ENCODE peak calls at places on chromosomes 11 and 22, in seven cellular contexts. B is germinal center; W is ascending aorta; C is activated CD4-positive, alpha-beta T cell treated with anti-CD3 and anti-CD28 coated beads for 1 hour; T is AG09309; L is GM19239; H is H7. Y is an unnamed sample.

GRCh38 chr11:118908931-118909618 is 16.7 kb downstream of the BCL9L start:
- DNase-seq in B (no peak), H (peak; percentile 86), C (no peak), T (peak; percentile 83), W (no peak), L (no peak), Y (no peak)

GRCh38 chr11:121634889-121635288 is 182.1 kb upstream of the SORL1-AS1 start:
- DNase-seq in H (no peak), C (no peak), L (no peak), W (no peak), T (peak; percentile 78), B (no peak), Y (no peak)

GRCh38 chr11:32571039-32571438 is 12.6 kb upstream of the EIF3M start:
- DNase-seq in H (peak; percentile 43), L (no peak), C (no peak), W (no peak), T (no peak), B (no peak), Y (no peak)

GRCh38 chr11:78539566-78539965 is 35.1 kb downstream of the NARS2 start:
- DNase-seq in C (no peak), B (no peak), L (no peak), H (no peak), W (no peak), T (no peak), Y (no peak)

GRCh38 chr22:42324566-42324965 is 54.1 kb upstream of the TCF20 start:
- DNase-seq in C (no peak), H (no peak), B (no peak), L (no peak), T (no peak), W (no peak), Y (no peak)

GRCh38 chr22:33271390-33272161 is 213.4 kb upstream of the SYN3 start:
- DNase-seq in T (no peak), C (no peak), H (no peak), B (peak; percentile 68), L (peak; percentile 31), W (peak; percentile 13), Y (peak; percentile 56)

GRCh38 chr11:133441964-133442660 is 90.2 kb downstream of the OPCML start:
- DNase-seq in B (no peak), T (no peak), C (no peak), W (no peak), H (no peak), L (no peak), Y (no peak)

GRCh38 chr11:74070713-74071506 is 62.0 kb upstream of the UCP3 start:
- DNase-seq in B (no peak), H (no peak), T (no peak), W (no peak), L (no peak), C (no peak), Y (no peak)

GRCh38 chr11:62786318-62787004 is 741 bp upstream of the TMEM179B start:
- DNase-seq in L (peak; percentile 88), B (peak; percentile 91), W (peak; percentile 51), T (no peak), C (peak; percentile 73), H (peak; percentile 98), Y (peak; percentile 93)

GRCh38 chr11:126793596-126793995 is 207.0 kb downstream of the KIRREL3 start:
- DNase-seq in C (no peak), W (no peak), B (peak; percentile 16), H (no peak), T (no peak), L (no peak), Y (no peak)

GRCh38 chr22:19806213-19807160 is 45.9 kb downstream of the TBX1 start:
- DNase-seq in T (no peak), H (peak; percentile 62), B (no peak), L (no peak), W (no peak), C (no peak), Y (no peak)

GRCh38 chr11:11622772-11623531 is 1.1 kb upstream of the GALNT18 start:
- DNase-seq in B (no peak), L (no peak), T (no peak), H (no peak), W (no peak), C (no peak), Y (no peak)

GRCh38 chr11:22728600-22729394 is 62.4 kb downstream of the GAS2 start:
- DNase-seq in L (no peak), T (no peak), C (no peak), B (no peak), H (no peak), W (no peak), Y (no peak)